ENCODE peak calls at places on chromosomes 6 and 20, in ten cellular contexts. U is GM23338; K is GF-D8; H is naive B cell; R is GM03348; P is stimulated activated CD4-positive, alpha-beta T cell treated with anti-CD3 and anti-CD28 coated beads, Interleukin-2, amount 100 ng/mL, for 48 hours; V is mucosa of gallbladder; Z is cardiac muscle cell; M is HS-5; O is NCI-H2081. D is an unnamed sample.

GRCh38 chr6:73688351-73688750 is 7.7 kb upstream of the CD109 start:
- DNase-seq in U (no peak), K (no peak), H (no peak), R (no peak), P (no peak), V (no peak), Z (no peak), M (no peak), O (no peak), D (no peak)

GRCh38 chr6:148491638-148492210 is 149.1 kb downstream of the SASH1 start:
- DNase-seq in U (no peak), K (no peak), H (no peak), R (no peak), P (no peak), V (no peak), Z (no peak), M (no peak), O (no peak), D (no peak)

GRCh38 chr6:17492350-17492749 is 99.0 kb downstream of the CAP2 start:
- DNase-seq in U (no peak), K (no peak), H (no peak), R (no peak), P (no peak), V (peak; percentile 39), Z (no peak), M (no peak), O (no peak), D (no peak)

GRCh38 chr6:27669278-27669797 is 196.4 kb upstream of the ZNF184 start:
- DNase-seq in U (peak; percentile 43), K (no peak), H (no peak), R (no peak), P (no peak), V (no peak), Z (peak; percentile 27), M (no peak), O (peak; percentile 40), D (no peak)

GRCh38 chr6:19851273-19852089 is 14.3 kb downstream of the ID4 start:
- DNase-seq in U (peak; percentile 87), K (no peak), H (no peak), R (peak; percentile 89), P (no peak), V (peak; percentile 33), Z (peak; percentile 81), M (peak; percentile 25), O (peak; percentile 83), D (no peak)

GRCh38 chr20:19823216-19823615 is 65.2 kb downstream of the RIN2 start:
- DNase-seq in U (no peak), K (no peak), H (no peak), R (no peak), P (no peak), V (no peak), Z (no peak), M (no peak), O (no peak), D (no peak)

GRCh38 chr6:113381232-113381631 is 475.9 kb upstream of the MARCKS start:
- DNase-seq in U (no peak), K (no peak), H (no peak), R (no peak), P (no peak), V (no peak), Z (no peak), M (no peak), O (no peak), D (no peak)

GRCh38 chr20:57656252-57656820 is 36.1 kb upstream of the ZBP1 start:
- DNase-seq in U (no peak), K (no peak), H (no peak), R (peak; percentile 3), P (no peak), V (no peak), Z (no peak), M (no peak), O (no peak), D (no peak)

GRCh38 chr6:15523679-15524630 is 138.9 kb downstream of the DTNBP1 start:
- DNase-seq in U (no peak), K (no peak), H (no peak), R (no peak), P (no peak), V (no peak), Z (no peak), M (no peak), O (no peak), D (no peak)

GRCh38 chr20:37911838-37912273 is 8.9 kb downstream of the VSTM2L start:
- DNase-seq in U (peak; percentile 85), K (no peak), H (no peak), R (peak; percentile 70), P (no peak), V (peak; percentile 45), Z (no peak), M (no peak), O (peak; percentile 72), D (no peak)

GRCh38 chr6:164753517-164753916 is 555.9 kb downstream of the C6orf118 start:
- DNase-seq in U (no peak), K (no peak), H (no peak), R (no peak), P (no peak), V (no peak), Z (no peak), M (peak; percentile 43), O (no peak), D (no peak)

GRCh38 chr6:766625-767024 is 73.7 kb upstream of the EXOC2 start:
- DNase-seq in U (no peak), K (no peak), H (no peak), R (no peak), P (no peak), V (no peak), Z (no peak), M (no peak), O (no peak), D (no peak)

GRCh38 chr6:83474309-83474708 is 38.0 kb upstream of the PRSS35 start:
- DNase-seq in U (peak; percentile 2), K (no peak), H (no peak), R (no peak), P (no peak), V (no peak), Z (no peak), M (no peak), O (peak; percentile 26), D (no peak)

GRCh38 chr6:84074988-84075781 is 41.6 kb downstream of the MRAP2 start:
- DNase-seq in U (peak; percentile 78), K (no peak), H (no peak), R (peak; percentile 20), P (no peak), V (no peak), Z (no peak), M (no peak), O (no peak), D (no peak)

GRCh38 chr6:113073611-113074191 is 726.6 kb downstream of the RFPL4B start:
- DNase-seq in U (no peak), K (no peak), H (no peak), R (peak; percentile 28), P (no peak), V (no peak), Z (no peak), M (peak; percentile 69), O (peak; percentile 37), D (peak; percentile 84)

GRCh38 chr6:156992396-156992795 is 215.2 kb downstream of the ARID1B start:
- DNase-seq in U (no peak), K (no peak), H (no peak), R (no peak), P (no peak), V (no peak), Z (no peak), M (no peak), O (no peak), D (no peak)

GRCh38 chr6:145784683-145785082 is 29.9 kb downstream of the FBXO30 start:
- DNase-seq in U (no peak), K (no peak), H (no peak), R (no peak), P (no peak), V (no peak), Z (no peak), M (no peak), O (no peak), D (no peak)

GRCh38 chr20:57053798-57054552 is 212.5 kb downstream of the BMP7 start:
- DNase-seq in U (no peak), K (no peak), H (no peak), R (no peak), P (no peak), V (no peak), Z (no peak), M (no peak), O (no peak), D (no peak)

GRCh38 chr6:43900560-43901329 is 130.7 kb downstream of the VEGFA start:
- DNase-seq in U (no peak), K (no peak), H (no peak), R (peak; percentile 32), P (no peak), V (no peak), Z (no peak), M (no peak), O (peak; percentile 79), D (no peak)

GRCh38 chr20:37185681-37186080 is 6.3 kb upstream of the MROH8 start:
- DNase-seq in U (no peak), K (no peak), H (no peak), R (no peak), P (no peak), V (no peak), Z (no peak), M (no peak), O (no peak), D (no peak)

GRCh38 chr20:35297740-35298139 is 5.5 kb upstream of the FAM83C start:
- DNase-seq in U (no peak), K (no peak), H (no peak), R (no peak), P (no peak), V (no peak), Z (no peak), M (no peak), O (no peak), D (no peak)

GRCh38 chr20:39452583-39453193 is 490.5 kb downstream of the DHX35 start:
- DNase-seq in U (no peak), K (no peak), H (no peak), R (no peak), P (no peak), V (no peak), Z (no peak), M (no peak), O (no peak), D (no peak)

GRCh38 chr20:3815703-3816315 is 4.5 kb upstream of the AP5S1 start:
- DNase-seq in U (no peak), K (no peak), H (no peak), R (no peak), P (no peak), V (no peak), Z (no peak), M (no peak), O (no peak), D (no peak)

GRCh38 chr6:107361568-107362270 is 97.6 kb downstream of the PDSS2 start:
- DNase-seq in U (peak; percentile 35), K (no peak), H (no peak), R (peak; percentile 39), P (no peak), V (no peak), Z (peak; percentile 2), M (peak; percentile 76), O (no peak), D (peak; percentile 39)

GRCh38 chr6:18585032-18585573 is 198.0 kb downstream of the RNF144B start:
- DNase-seq in U (no peak), K (no peak), H (no peak), R (peak; percentile 20), P (no peak), V (peak; percentile 38), Z (peak; percentile 14), M (peak; percentile 72), O (no peak), D (peak; percentile 40)

GRCh38 chr20:54140927-54141566 is 32.7 kb downstream of the CYP24A1 start:
- DNase-seq in U (no peak), K (no peak), H (no peak), R (peak; percentile 52), P (no peak), V (no peak), Z (no peak), M (peak; percentile 100), O (no peak), D (peak; percentile 89)

D was measured in HS-27A.